ENCODE peak calls at places on chromosomes 11 and 22, in six cellular contexts. N is HCT116, H is HepG2, A is SK-N-SH, G is K562, Q is endothelial cell of umbilical vein. K is an unnamed sample.

GRCh38 chr11:3855808-3856491 is 486 bp downstream of the STIM1 start:
- DNase-seq in N (no peak), H (no peak), A (no peak), G (peak; percentile 53), Q (peak; percentile 46), K (no peak)

GRCh38 chr11:131749100-131749499 is 378.7 kb downstream of the NTM start:
- DNase-seq in N (no peak), H (no peak), A (no peak), G (no peak), Q (peak; percentile 88), K (no peak)

GRCh38 chr11:130451261-130452019 is 3.0 kb downstream of the ADAMTS15 start:
- DNase-seq in N (no peak), H (no peak), A (no peak), G (no peak), Q (no peak), K (no peak)

GRCh38 chr11:122375687-122376399 is 259.8 kb upstream of the BLID start:
- DNase-seq in N (peak; percentile 54), H (no peak), A (no peak), G (no peak), Q (no peak), K (no peak)

GRCh38 chr11:134407321-134407828 is 4.7 kb downstream of the B3GAT1 start:
- DNase-seq in N (no peak), H (no peak), A (no peak), G (no peak), Q (no peak), K (no peak)

GRCh38 chr11:35541621-35542375 is 16.4 kb upstream of the PAMR1 start:
- DNase-seq in N (no peak), H (no peak), A (no peak), G (no peak), Q (no peak), K (no peak)

GRCh38 chr11:6745465-6746015 is 26.2 kb downstream of the OR2AG2 start:
- DNase-seq in N (no peak), H (no peak), A (no peak), G (no peak), Q (peak; percentile 11), K (no peak)

GRCh38 chr11:18761144-18761543 is 30.5 kb downstream of the PTPN5 start:
- DNase-seq in N (no peak), H (no peak), A (no peak), G (no peak), Q (no peak), K (no peak)

GRCh38 chr11:3824714-3825472 is 15.9 kb downstream of the RHOG start:
- DNase-seq in N (no peak), H (peak; percentile 69), A (peak; percentile 58), G (peak; percentile 90), Q (peak; percentile 44), K (no peak)

GRCh38 chr22:23263651-23264555 is 83.6 kb downstream of the BCR start:
- DNase-seq in N (no peak), H (no peak), A (no peak), G (peak; percentile 60), Q (no peak), K (no peak)

GRCh38 chr11:9047986-9048522 is 43.3 kb downstream of the SCUBE2 start:
- DNase-seq in N (no peak), H (no peak), A (no peak), G (no peak), Q (no peak), K (peak; percentile 99)

GRCh38 chr11:66981976-66982578 is 7.0 kb downstream of the C11orf86 start:
- DNase-seq in N (peak; percentile 74), H (peak; percentile 69), A (peak; percentile 78), G (peak; percentile 73), Q (peak; percentile 93), K (no peak)

GRCh38 chr11:73818838-73819237 is 31.2 kb downstream of the MRPL48 start:
- DNase-seq in N (no peak), H (no peak), A (peak; percentile 19), G (no peak), Q (peak; percentile 12), K (no peak)

GRCh38 chr11:126112547-126112946 is 49.9 kb upstream of the CDON start:
- DNase-seq in N (no peak), H (no peak), A (peak; percentile 73), G (no peak), Q (no peak), K (peak; percentile 90)

GRCh38 chr11:6737872-6738466 is 33.8 kb downstream of the OR2AG2 start:
- DNase-seq in N (peak; percentile 43), H (peak; percentile 41), A (peak; percentile 11), G (peak; percentile 53), Q (peak; percentile 64), K (no peak)

GRCh38 chr11:62575156-62575555 is 1.5 kb upstream of the EEF1G start:
- DNase-seq in N (no peak), H (no peak), A (no peak), G (no peak), Q (no peak), K (no peak)

GRCh38 chr11:44960200-44960845 is 9.6 kb upstream of the TP53I11 start:
- DNase-seq in N (no peak), H (no peak), A (no peak), G (no peak), Q (no peak), K (no peak)

GRCh38 chr22:32579533-32580220 is 105.1 kb downstream of the FBXO7 start:
- DNase-seq in N (no peak), H (peak; percentile 50), A (no peak), G (no peak), Q (no peak), K (no peak)

GRCh38 chr11:77395460-77396175 is 78.3 kb downstream of the PAK1 start:
- DNase-seq in N (no peak), H (no peak), A (no peak), G (no peak), Q (no peak), K (no peak)

GRCh38 chr11:73387594-73388021 is 11.4 kb downstream of the RELT start:
- DNase-seq in N (no peak), H (no peak), A (no peak), G (no peak), Q (no peak), K (no peak)

GRCh38 chr22:43222281-43222680 is 35.3 kb upstream of the TTLL12 start:
- DNase-seq in N (no peak), H (no peak), A (peak; percentile 59), G (peak; percentile 72), Q (no peak), K (no peak)

GRCh38 chr11:119741369-119742262 is 12.6 kb upstream of the NECTIN1 start:
- DNase-seq in N (no peak), H (peak; percentile 21), A (no peak), G (peak; percentile 83), Q (peak; percentile 20), K (no peak)

GRCh38 chr22:36194971-36195370 is 6.6 kb downstream of the APOL4 start:
- DNase-seq in N (peak; percentile 22), H (peak; percentile 40), A (peak; percentile 57), G (no peak), Q (peak; percentile 74), K (no peak)

GRCh38 chr11:130652671-130653335 is 204.4 kb downstream of the ADAMTS15 start:
- DNase-seq in N (no peak), H (no peak), A (no peak), G (no peak), Q (no peak), K (no peak)

DNA sequence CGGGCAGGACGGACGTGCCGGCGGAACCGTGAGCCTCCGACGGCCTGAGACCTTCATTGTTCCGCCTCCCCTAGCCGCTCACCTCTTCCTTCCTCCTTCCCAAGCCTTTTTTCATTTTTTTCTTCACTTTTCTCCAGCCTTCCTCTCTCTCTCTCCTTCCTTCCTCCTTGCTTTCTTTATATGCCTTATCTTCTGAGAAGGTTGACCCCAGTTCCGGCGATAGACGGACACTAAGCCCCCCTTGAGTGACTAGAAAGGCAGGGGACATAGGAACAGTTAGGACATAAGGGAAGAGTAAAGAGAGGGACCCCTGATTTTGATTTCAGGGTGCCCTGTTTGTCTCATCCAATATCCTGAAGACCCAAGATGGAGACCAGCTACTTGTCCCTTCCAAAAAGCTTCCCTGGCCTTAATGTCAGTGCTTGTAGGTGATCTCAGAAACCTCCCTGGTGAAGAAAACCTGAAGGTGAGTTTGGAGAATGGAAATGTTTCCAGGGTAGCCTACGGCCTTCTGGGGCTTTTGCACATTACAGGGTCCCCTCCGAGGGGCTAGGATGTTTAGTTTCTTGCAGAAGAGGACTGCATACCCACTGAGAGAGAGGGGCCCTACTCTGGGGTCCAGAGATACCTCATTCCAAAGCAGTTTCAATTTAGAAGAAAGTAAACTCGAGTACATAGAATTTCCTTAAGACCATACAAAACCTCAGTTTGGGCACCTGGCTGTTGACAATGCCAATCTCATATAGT is 3.5 kb downstream of the ADM start:
- DNase-seq in N (no peak), H (no peak), A (no peak), G (no peak), Q (no peak), K (no peak)
- H3K9ac ChIP-seq in N (peak overlapping the region; percentile 94), H (peak overlapping the region; percentile 81), A (peak overlapping the region; percentile 75), G (peak overlapping the region; percentile 27), Q (peak overlapping the region; percentile 45), K (no peak overlapping the region)

GRCh38 chr11:103773059-103773458 is 263.4 kb upstream of the DDI1 start:
- DNase-seq in N (no peak), H (no peak), A (no peak), G (no peak), Q (no peak), K (no peak)
- TF ChIP-seq POLR2AphosphoS5 in N (no peak), H (no peak), A (no peak), G (no peak), Q (no peak), K (no peak)

GRCh38 chr22:41469218-41469851 is 418 bp downstream of the ACO2 start:
- DNase-seq in N (no peak), H (no peak), A (no peak), G (no peak), Q (no peak), K (no peak)
- H3K27ac ChIP-seq in N (peak overlapping the region; percentile 85), H (peak overlapping the region; percentile 98), A (peak overlapping the region; percentile 84), G (peak overlapping the region; percentile 97), Q (peak overlapping the region; percentile 83), K (peak overlapping the region; percentile 97)

GRCh38 chr11:11995601-11996000 is 12.8 kb downstream of the DKK3 start:
- DNase-seq in N (no peak), H (no peak), A (no peak), G (no peak), Q (no peak), K (no peak)

GRCh38 chr11:12001152-12001551 is 7.3 kb downstream of the DKK3 start:
- DNase-seq in N (no peak), H (no peak), A (no peak), G (no peak), Q (no peak), K (no peak)

GRCh38 chr11:11996321-11997174 is 11.9 kb downstream of the DKK3 start:
- DNase-seq in N (no peak), H (no peak), A (peak; percentile 44), G (no peak), Q (no peak), K (no peak)

GRCh38 chr11:11993814-11994213 is 14.6 kb downstream of the DKK3 start:
- DNase-seq in N (peak; percentile 53), H (no peak), A (peak; percentile 70), G (no peak), Q (peak; percentile 41), K (no peak)

DNA sequence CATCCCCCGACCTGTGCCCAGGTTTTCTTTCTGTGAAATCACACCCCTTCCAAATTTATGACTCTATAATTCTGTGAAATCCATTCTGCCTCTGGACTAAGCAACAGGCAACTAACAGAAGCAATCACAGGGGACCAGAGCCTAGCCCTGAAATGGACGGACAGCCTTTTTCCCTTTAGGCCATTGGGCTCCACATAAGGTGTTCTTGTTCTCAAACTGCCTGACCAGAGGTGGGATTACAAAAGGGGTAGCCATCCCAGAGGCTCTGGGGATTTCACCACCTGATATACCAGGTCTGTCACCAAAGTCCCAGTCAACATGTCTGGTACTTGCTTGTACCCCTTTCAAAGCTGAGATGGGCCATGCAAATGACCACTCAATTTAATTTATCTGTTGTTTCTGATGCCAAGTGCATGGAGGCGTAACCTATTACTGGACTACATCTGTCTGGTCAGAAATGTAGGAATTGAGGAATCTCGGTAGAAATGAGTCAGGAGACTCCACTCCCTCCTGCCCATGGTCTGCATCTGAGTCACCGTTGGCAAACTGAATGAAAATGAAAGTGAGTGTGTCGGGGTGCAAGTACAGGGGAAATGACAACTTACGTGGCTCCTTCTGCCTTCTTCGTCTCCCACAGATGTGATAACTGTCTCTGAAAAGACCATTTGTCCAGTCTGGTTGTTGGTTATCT is 10.2 kb downstream of the DKK3 start:
- DNase-seq in N (no peak), H (no peak), A (no peak), G (no peak), Q (peak; percentile 88), K (no peak)
- H3K9ac ChIP-seq in N (peak overlapping the region; percentile 44), H (no peak overlapping the region), A (peak overlapping the region; percentile 56), G (no peak overlapping the region), Q (peak overlapping the region; percentile 59), K (no peak overlapping the region)

K was measured in SK-N-MC.